ENCODE peak calls at places on chromosomes 2 and 18, in seven cellular contexts. M is mammary epithelial cell; K is GM20000; J is HFFc6; E is activated CD4-positive, alpha-beta T cell treated with anti-CD3 and anti-CD28 coated beads, Interleukin-2, amount 10 ng/mL, durations not matched to agents 7 days and 5 days; L is bronchial epithelial cell; Z is cardiac muscle cell. Y is an unnamed sample.

GRCh38 chr2:230909841-230910545 is 15.0 kb downstream of the GPR55 start:
- DNase-seq in K (no peak), Z (no peak), M (no peak), J (no peak), E (no peak), L (no peak), Y (no peak)

GRCh38 chr2:138777996-138778395 is 2.2 kb downstream of the NXPH2 start:
- DNase-seq in K (no peak), Z (peak), E (no peak), L (no peak), J (no peak), M (no peak), Y (peak)

GRCh38 chr2:3001595-3002184 is 375.9 kb downstream of the EIPR1 start:
- DNase-seq in J (no peak), L (no peak), Z (peak), E (no peak), M (no peak), K (no peak), Y (no peak)

GRCh38 chr18:55586841-55587240 is 1.2 kb downstream of the TCF4 start:
- DNase-seq in E (no peak), J (no peak), K (no peak), M (no peak), Z (no peak), L (no peak), Y (no peak)

GRCh38 chr18:31574359-31574758 is 17.3 kb upstream of the TTR start:
- DNase-seq in K (no peak), M (no peak), E (no peak), Z (no peak), J (no peak), L (no peak), Y (no peak)

GRCh38 chr2:158403237-158403636 is 53.3 kb downstream of the CCDC148 start:
- DNase-seq in L (no peak), Z (no peak), E (no peak), K (peak), J (no peak), M (peak), Y (no peak)

GRCh38 chr2:10374362-10374943 is 71.7 kb downstream of the HPCAL1 start:
- DNase-seq in K (no peak), L (no peak), E (no peak), M (no peak), J (no peak), Z (no peak), Y (no peak)

GRCh38 chr2:232211743-232212686 is 166.5 kb upstream of the ALPP start:
- DNase-seq in L (peak), J (no peak), E (no peak), M (peak), Z (no peak), K (no peak), Y (no peak)

GRCh38 chr2:64632855-64633819 is 20.6 kb downstream of the SERTAD2 start:
- DNase-seq in E (no peak), J (no peak), Z (no peak), L (peak), K (no peak), M (no peak), Y (no peak)

GRCh38 chr2:218748795-218749429 is 33.0 kb upstream of the CYP27A1 start:
- DNase-seq in J (no peak), K (no peak), L (no peak), E (no peak), Z (no peak), M (no peak), Y (no peak)

GRCh38 chr2:219824996-219825395 is 197.6 kb downstream of the SLC4A3 start:
- DNase-seq in K (no peak), E (no peak), M (no peak), J (no peak), L (no peak), Z (no peak), Y (no peak)

GRCh38 chr18:49974079-49974478 is 160.7 kb upstream of the ACAA2 start:
- DNase-seq in J (no peak), M (no peak), K (no peak), L (no peak), Z (no peak), E (no peak), Y (no peak)

GRCh38 chr2:199734651-199735050 is 116.3 kb downstream of the FTCDNL1 start:
- DNase-seq in E (no peak), M (no peak), Z (no peak), L (peak), K (no peak), J (no peak), Y (no peak)

GRCh38 chr2:88147145-88147544 is 19.3 kb upstream of the FABP1 start:
- DNase-seq in M (no peak), L (no peak), E (no peak), K (no peak), Z (no peak), J (no peak), Y (no peak)

GRCh38 chr2:54657664-54658083 is 65.8 kb upstream of the EML6 start:
- DNase-seq in K (peak), J (peak), L (peak), M (no peak), Z (peak), E (peak), Y (no peak)

GRCh38 chr2:98803747-98804650 is 73.1 kb upstream of the MGAT4A start:
- DNase-seq in Z (no peak), M (no peak), L (no peak), K (no peak), J (no peak), E (no peak), Y (no peak)